ENCODE peak calls at places on chromosomes 13 and 19, in five cellular contexts. Z, I, O, E and N are unnamed samples.

GRCh38 chr19:21143846-21144245 is 2.0 kb downstream of the ZNF431 start:
- DNase-seq in Z (no peak), I (no peak), O (peak; percentile 11), E (no peak), N (peak; percentile 31)

GRCh38 chr13:44231786-44232516 is 141.7 kb upstream of the SERP2 start:
- DNase-seq in Z (peak; percentile 84), I (no peak), O (peak; percentile 99), E (no peak), N (peak; percentile 96)

GRCh38 chr13:28047784-28048388 is 52.5 kb downstream of the FLT3 start:
- DNase-seq in Z (no peak), I (peak; percentile 57), O (no peak), E (no peak), N (no peak)

GRCh38 chr19:48718711-48719231 is 754 bp downstream of the MAMSTR start:
- DNase-seq in Z (no peak), I (no peak), O (no peak), E (no peak), N (no peak)

GRCh38 chr19:2962018-2962670 is 15.2 kb upstream of the TLE6 start:
- DNase-seq in Z (peak; percentile 75), I (peak; percentile 58), O (peak; percentile 92), E (peak; percentile 33), N (peak; percentile 82)

GRCh38 chr13:49908637-49909036 is 27.5 kb downstream of the SPRYD7 start:
- DNase-seq in Z (no peak), I (no peak), O (no peak), E (no peak), N (no peak)

GRCh38 chr13:76852991-76853390 is 33.2 kb downstream of the KCTD12 start:
- DNase-seq in Z (no peak), I (no peak), O (peak; percentile 85), E (no peak), N (peak; percentile 48)

GRCh38 chr19:19372656-19373416 is 32.6 kb upstream of the GATAD2A start:
- DNase-seq in Z (peak; percentile 81), I (peak; percentile 83), O (peak; percentile 78), E (no peak), N (peak; percentile 58)

GRCh38 chr19:6100284-6100915 is 9.9 kb downstream of the RFX2 start:
- DNase-seq in Z (no peak), I (peak; percentile 55), O (no peak), E (no peak), N (no peak)

GRCh38 chr19:46890423-46891170 is 29.8 kb downstream of the ARHGAP35 start:
- DNase-seq in Z (no peak), I (no peak), O (peak; percentile 89), E (no peak), N (peak; percentile 92)

GRCh38 chr19:11361037-11361770 is 6.0 kb downstream of the PLPPR2 start:
- DNase-seq in Z (no peak), I (no peak), O (no peak), E (no peak), N (no peak)

GRCh38 chr19:17020380-17020779 is 6.2 kb downstream of the CPAMD8 start:
- DNase-seq in Z (no peak), I (no peak), O (peak; percentile 14), E (no peak), N (no peak)

GRCh38 chr19:383922-384800 is 24.8 kb downstream of the C2CD4C start:
- DNase-seq in Z (peak; percentile 51), I (no peak), O (no peak), E (no peak), N (peak; percentile 44)

GRCh38 chr19:21519488-21519887 is 14.1 kb downstream of the ZNF429 start:
- DNase-seq in Z (no peak), I (no peak), O (no peak), E (no peak), N (peak; percentile 4)

GRCh38 chr19:8601796-8602195 is 8.7 kb downstream of the ADAMTS10 start:
- DNase-seq in Z (no peak), I (no peak), O (no peak), E (no peak), N (no peak)

GRCh38 chr13:62321895-62322294 is 906.2 kb upstream of the PCDH20 start:
- DNase-seq in Z (no peak), I (no peak), O (no peak), E (no peak), N (no peak)

GRCh38 chr13:41919031-41919740 is 41.7 kb downstream of the VWA8 start:
- DNase-seq in Z (no peak), I (no peak), O (no peak), E (no peak), N (no peak)
- H3K4me3 ChIP-seq in Z (no peak overlapping the region), I (no peak overlapping the region), O (no peak overlapping the region), E (no peak overlapping the region), N (no peak overlapping the region)

DNA sequence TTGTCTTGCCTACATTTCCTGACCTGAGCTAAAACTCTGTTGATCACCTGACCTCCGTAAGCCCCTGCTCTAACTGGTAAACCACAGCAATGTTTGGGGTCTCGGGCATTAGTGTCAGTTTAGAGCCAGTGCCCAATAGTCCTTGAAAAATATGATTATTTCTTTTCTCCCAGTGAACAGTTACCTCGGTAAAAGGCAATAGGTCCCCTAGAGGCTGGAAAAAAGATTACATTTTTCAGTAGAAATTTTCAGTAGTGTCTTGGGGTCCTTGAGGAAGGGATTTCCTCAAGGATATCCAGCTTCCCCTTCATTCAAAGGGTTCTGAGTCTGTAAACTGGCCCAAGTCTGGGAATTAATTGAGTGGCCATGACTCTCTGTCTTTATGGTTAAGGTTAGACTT is 177.5 kb downstream of the SLC7A1 start:
- DNase-seq in Z (no peak), I (no peak), O (no peak), E (no peak), N (no peak)
- TF ChIP-seq CTCF in Z (no peak), I (no peak), O (no peak), E (no peak), N (peak; percentile 20)

GRCh38 chr13:23432589-23432988 is 913 bp downstream of the SACS start:
- DNase-seq in Z (no peak), I (no peak), O (no peak), E (no peak), N (no peak)

GRCh38 chr13:23434431-23434830 is 929 bp upstream of the SACS start:
- DNase-seq in Z (no peak), I (no peak), O (no peak), E (no peak), N (no peak)

GRCh38 chr13:23430664-23431063 is 2.8 kb downstream of the SACS start:
- DNase-seq in Z (no peak), I (no peak), O (no peak), E (no peak), N (no peak)

GRCh38 chr13:23436680-23437079 is 3.2 kb upstream of the SACS start:
- DNase-seq in Z (no peak), I (no peak), O (no peak), E (no peak), N (peak; percentile 5)

GRCh38 chr13:23433171-23434153 is at the start of gene SACS:
- DNase-seq in Z (no peak), I (no peak), O (peak; percentile 65), E (no peak), N (peak; percentile 31)
- H3K4me3 ChIP-seq in Z (peak within 1 kb of the TSS; percentile 55), I (no peak within 1 kb of the TSS), O (peak within 1 kb of the TSS; percentile 74), E (no peak within 1 kb of the TSS), N (peak within 1 kb of the TSS; percentile 65)

GRCh38 chr13:30224732-30225131 is 82.6 kb downstream of the KATNAL1 start:
- DNase-seq in Z (no peak), I (no peak), O (peak; percentile 73), E (no peak), N (peak; percentile 4)
- TF ChIP-seq CTCF in Z (no peak), I (no peak), O (no peak), E (no peak), N (no peak)

GRCh38 chr13:111881700-111882099 is 185.2 kb upstream of the SOX1 start:
- DNase-seq in Z (no peak), I (no peak), O (no peak), E (no peak), N (no peak)
- H3K4me3 ChIP-seq in Z (no peak overlapping the region), I (no peak overlapping the region), O (no peak overlapping the region), E (no peak overlapping the region), N (no peak overlapping the region)

DNA sequence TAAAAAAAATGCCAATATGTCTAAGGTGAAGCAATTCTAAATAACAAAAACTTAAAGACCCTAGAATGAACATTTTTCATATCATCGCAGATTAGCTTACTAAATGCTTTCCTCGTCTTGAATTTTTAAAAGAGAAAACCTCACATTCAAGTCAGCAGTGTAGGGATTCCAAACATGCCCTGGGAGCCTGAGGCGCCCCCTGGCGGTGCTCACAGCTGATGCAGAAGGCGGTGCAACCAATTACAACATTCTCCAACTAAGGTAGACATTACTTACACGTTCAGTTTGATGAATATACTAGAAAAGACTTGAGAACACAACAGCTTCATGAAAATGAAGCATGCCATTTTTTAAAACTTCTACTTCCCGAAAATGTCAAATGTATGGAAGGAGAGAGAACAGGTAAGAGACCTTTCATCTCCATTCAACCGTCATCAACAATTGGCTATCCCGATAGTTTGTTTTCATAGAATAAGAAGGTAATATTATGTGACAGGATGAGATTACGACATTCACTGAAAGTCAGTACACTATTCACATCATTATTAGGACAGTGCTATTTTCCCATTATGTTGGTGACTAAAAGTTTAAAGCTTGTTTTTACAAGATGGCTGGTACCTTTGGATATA is 304.4 kb downstream of the DCLK1 start:
- DNase-seq in Z (no peak), I (no peak), O (no peak), E (no peak), N (no peak)
- TF ChIP-seq CTCF in Z (no peak), I (no peak), O (peak; percentile 33), E (no peak), N (no peak)

DNA sequence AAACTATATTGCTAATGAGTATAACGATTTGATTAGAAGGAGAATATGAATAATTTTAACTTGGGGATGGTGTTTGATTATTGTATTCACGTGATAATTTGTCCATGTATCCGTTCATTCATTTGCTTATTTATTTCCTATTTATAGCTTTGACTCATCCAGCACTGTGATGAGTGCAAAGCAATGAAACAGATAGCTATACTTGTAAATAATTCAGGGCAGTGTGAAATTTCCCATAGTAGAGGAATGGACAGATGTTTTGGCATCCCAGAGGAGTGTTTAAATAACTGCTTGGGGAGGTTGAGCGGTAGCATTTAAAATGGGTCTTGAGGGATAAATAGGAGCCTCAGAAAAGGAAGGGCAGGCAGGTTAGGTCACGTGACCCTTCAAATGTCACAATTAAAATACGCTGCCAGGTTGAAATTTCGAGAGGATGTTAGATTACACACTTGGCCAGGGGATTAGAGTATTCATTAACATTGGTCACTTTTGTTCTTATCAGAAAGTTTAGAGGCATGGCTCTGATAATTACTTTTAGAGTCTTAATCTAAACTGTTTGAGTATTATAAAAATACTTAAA is 14.7 kb downstream of the FGF9 start:
- DNase-seq in Z (no peak), I (no peak), O (no peak), E (no peak), N (no peak)
- H3K4me3 ChIP-seq in Z (no peak overlapping the region), I (no peak overlapping the region), O (no peak overlapping the region), E (no peak overlapping the region), N (no peak overlapping the region)